ENCODE peak calls at places on chromosomes 4 and X, in four cellular contexts. I is H1, U is H9, E is neuronal stem cell. W is an unnamed sample.

GRCh38 chr4:83552924-83553323 is 17.0 kb downstream of the GPAT3 start:
- DNase-seq in I (no peak), U (no peak), E (no peak), W (peak; percentile 76)

GRCh38 chr4:147586637-147587036 is 30.6 kb upstream of the TMEM184C start:
- DNase-seq in I (no peak), U (no peak), E (no peak), W (no peak)

GRCh38 chr4:182578402-182578801 is 335.2 kb downstream of the TENM3 start:
- DNase-seq in I (no peak), U (no peak), E (no peak), W (peak; percentile 52)

GRCh38 chrX:16745102-16745501 is 25.7 kb downstream of the SYAP1 start:
- DNase-seq in I (no peak), U (no peak), E (no peak), W (no peak)

GRCh38 chr4:14831447-14831846 is 170.8 kb upstream of the CPEB2 start:
- DNase-seq in I (no peak), U (no peak), E (no peak), W (no peak)

GRCh38 chrX:69285881-69286545 is 120.8 kb upstream of the PJA1 start:
- DNase-seq in I (no peak), U (no peak), E (peak; percentile 56), W (peak; percentile 24)

GRCh38 chrX:125953769-125954168 is 212.3 kb downstream of the DCAF12L2 start:
- DNase-seq in I (no peak), U (no peak), E (no peak), W (no peak)

GRCh38 chr4:101981756-101982155 is 191.2 kb downstream of the BANK1 start:
- DNase-seq in I (no peak), U (no peak), E (no peak), W (no peak)

GRCh38 chrX:340641-341423 is 22.2 kb upstream of the GTPBP6 start:
- DNase-seq in I (no peak), U (no peak), E (no peak), W (no peak)

GRCh38 chr4:113384600-113384999 is 335.1 kb downstream of the ANK2 start:
- DNase-seq in I (no peak), U (no peak), E (no peak), W (peak; percentile 65)

GRCh38 chr4:136281307-136281706 is 1251.0 kb downstream of the PCDH18 start:
- DNase-seq in I (no peak), U (peak; percentile 34), E (no peak), W (no peak)

DNA sequence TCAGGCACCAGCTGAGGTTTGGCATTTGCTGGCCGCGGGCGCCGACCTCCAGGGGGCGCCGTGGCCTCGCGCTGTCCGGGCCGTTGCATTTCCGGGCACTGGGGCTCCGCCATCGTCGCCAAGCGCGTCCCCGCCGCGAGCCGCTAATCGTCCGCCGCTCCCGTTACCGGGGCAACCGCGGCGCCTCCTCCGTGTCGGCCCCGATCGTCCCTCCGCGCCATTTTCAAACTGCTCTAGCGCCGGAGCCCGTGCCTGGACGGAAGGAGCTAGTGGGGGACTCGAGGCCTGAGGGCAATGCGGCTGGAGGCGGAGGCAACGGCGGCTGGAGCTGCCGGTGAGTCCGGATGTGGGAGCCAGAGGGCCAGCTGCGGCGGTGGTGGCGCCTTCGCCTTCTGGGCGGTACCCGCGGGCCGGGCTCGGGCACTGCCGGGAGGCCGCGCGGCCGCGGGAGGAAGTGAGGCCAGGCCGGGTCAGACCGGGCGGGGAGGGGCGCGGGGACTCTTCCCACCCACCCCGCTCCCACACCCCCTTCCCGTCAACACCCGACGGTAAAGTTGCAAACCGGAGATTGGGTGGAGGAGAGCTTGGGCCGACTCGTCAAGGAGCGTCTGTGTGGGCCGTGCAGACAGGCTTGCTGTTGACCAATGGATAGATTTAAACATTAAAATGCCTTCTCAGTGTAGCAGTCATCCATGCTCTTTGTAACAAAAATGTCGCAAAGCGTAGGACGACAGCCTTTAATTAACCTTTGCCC is at the start of gene CEP135:
- DNase-seq in I (peak; percentile 80), U (peak; percentile 96), E (peak; percentile 94), W (peak; percentile 96)
- H2BK12ac ChIP-seq in I (no peak within 1 kb of the TSS), U (peak within 1 kb of the TSS; percentile 10), E (no peak within 1 kb of the TSS), W (peak within 1 kb of the TSS; percentile 63)

DNA sequence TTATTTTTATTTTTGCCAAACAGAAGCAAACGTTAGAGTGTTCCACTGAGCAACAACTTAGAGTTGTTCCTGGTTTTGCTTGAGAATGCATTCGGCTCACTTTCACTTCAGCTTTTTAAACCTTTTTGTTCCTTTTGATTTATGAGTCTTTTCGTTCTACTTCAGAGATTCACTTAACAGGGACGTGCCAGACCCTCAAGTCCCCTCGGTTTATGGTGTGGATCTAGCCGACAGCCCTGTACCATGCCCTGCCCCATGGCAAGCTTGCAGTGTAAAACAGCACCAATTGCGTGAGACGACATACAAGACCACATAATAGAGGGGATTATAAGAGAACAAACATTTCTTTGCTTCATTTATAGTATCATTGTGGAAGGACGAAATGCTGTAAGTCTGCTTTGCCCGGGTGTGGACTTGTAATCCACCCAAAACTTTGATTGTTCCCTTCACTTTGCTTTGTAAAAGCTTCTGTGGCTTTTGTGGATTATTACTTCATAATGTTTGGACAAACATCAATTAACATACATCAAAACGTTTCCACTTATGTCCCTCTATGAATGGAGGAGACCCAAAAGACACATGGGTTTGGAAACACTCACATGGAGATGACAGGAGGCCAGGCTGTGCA is 415.3 kb downstream of the SPRY1 start:
- DNase-seq in I (no peak), U (no peak), E (no peak), W (no peak)
- H3K14ac ChIP-seq in I (no peak overlapping the region), U (no peak overlapping the region), E (no peak overlapping the region), W (no peak overlapping the region)

DNA sequence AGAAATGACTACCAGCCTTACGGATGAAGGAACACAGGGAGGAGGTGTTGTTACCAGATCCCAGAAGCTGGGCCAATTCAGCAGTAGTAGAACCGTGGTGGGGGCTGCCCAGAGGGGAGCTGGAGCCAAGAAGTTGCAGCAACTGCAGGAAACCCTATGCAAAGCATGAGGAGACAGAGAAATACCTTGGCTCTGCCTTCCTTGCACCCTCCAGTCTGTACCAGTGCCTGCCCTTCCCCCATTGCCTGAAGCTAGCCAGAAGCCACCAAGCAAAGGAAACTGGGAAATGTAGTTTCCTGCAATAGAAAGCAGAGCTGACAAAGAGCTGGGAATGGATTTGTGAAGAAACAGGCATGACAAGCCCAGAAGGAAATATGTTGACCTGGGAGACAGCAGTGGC is 108.7 kb upstream of the FUNDC1 start:
- DNase-seq in I (no peak), U (peak; percentile 28), E (no peak), W (no peak)
- H4K8ac ChIP-seq in I (no peak overlapping the region), U (no peak overlapping the region), E (no peak overlapping the region), W (no peak overlapping the region)

GRCh38 chr4:88028961-88029360 is 21.5 kb downstream of the PKD2 start:
- DNase-seq in I (no peak), U (no peak), E (no peak), W (no peak)
- H2BK12ac ChIP-seq in I (no peak overlapping the region), U (no peak overlapping the region), E (no peak overlapping the region), W (peak overlapping the region; percentile 83)

GRCh38 chrX:49878834-49879655 is at the start of gene USP27X:
- DNase-seq in I (peak; percentile 17), U (peak; percentile 72), E (peak; percentile 64), W (peak; percentile 92)
- H3K14ac ChIP-seq in I (no peak within 1 kb of the TSS), U (no peak within 1 kb of the TSS), E (no peak within 1 kb of the TSS), W (no peak within 1 kb of the TSS)